ENCODE peak calls at places on chromosomes 7 and 10, in four cellular contexts. One of them, this sample, is unnamed.

GRCh38 chr7:122219253-122219865 is 75.3 kb upstream of the AASS start:
- DNase-seq in ureter: no peak
- DNase-seq in HT-29: peak; percentile 66
- DNase-seq in HT1080: peak; percentile 11
- DNase-seq in this sample: peak; percentile 19

GRCh38 chr10:80322711-80323110 is 33.3 kb upstream of the MAT1A start:
- DNase-seq in ureter: no peak
- DNase-seq in HT1080: no peak
- DNase-seq in HT-29: no peak
- DNase-seq in this sample: no peak

GRCh38 chr10:18157909-18158308 is 17.7 kb downstream of the CACNB2 start:
- DNase-seq in ureter: no peak
- DNase-seq in HT1080: peak; percentile 73
- DNase-seq in HT-29: no peak
- DNase-seq in this sample: no peak

GRCh38 chr7:115618676-115619075 is 411.9 kb downstream of the TFEC start:
- DNase-seq in HT-29: no peak
- DNase-seq in ureter: no peak
- DNase-seq in HT1080: peak; percentile 15
- DNase-seq in this sample: no peak

GRCh38 chr7:122803323-122803722 is 82.9 kb downstream of the CADPS2 start:
- DNase-seq in HT-29: peak; percentile 19
- DNase-seq in HT1080: peak; percentile 50
- DNase-seq in ureter: no peak
- DNase-seq in this sample: peak; percentile 11

GRCh38 chr10:104303594-104304178 is 34.6 kb downstream of the ITPRIP start:
- DNase-seq in ureter: no peak
- DNase-seq in HT1080: no peak
- DNase-seq in HT-29: no peak
- DNase-seq in this sample: no peak

GRCh38 chr7:29457141-29457561 is 106.5 kb upstream of the PRR15 start:
- DNase-seq in HT-29: no peak
- DNase-seq in HT1080: no peak
- DNase-seq in ureter: no peak
- DNase-seq in this sample: no peak

GRCh38 chr7:20194586-20194985 is 22.6 kb downstream of the MACC1 start:
- DNase-seq in HT-29: no peak
- DNase-seq in ureter: no peak
- DNase-seq in HT1080: no peak
- DNase-seq in this sample: no peak

GRCh38 chr7:81478664-81479063 is 291.2 kb downstream of the HGF start:
- DNase-seq in HT1080: peak; percentile 5
- DNase-seq in ureter: peak; percentile 51
- DNase-seq in HT-29: peak; percentile 89
- DNase-seq in this sample: peak; percentile 55

GRCh38 chr10:132111871-132112341 is 46.2 kb downstream of the JAKMIP3 start:
- DNase-seq in HT-29: no peak
- DNase-seq in HT1080: no peak
- DNase-seq in ureter: peak; percentile 37
- DNase-seq in this sample: no peak

GRCh38 chr7:953547-954327 is 743 bp downstream of the ADAP1 start:
- DNase-seq in HT-29: peak; percentile 93
- DNase-seq in ureter: peak; percentile 73
- DNase-seq in HT1080: no peak
- DNase-seq in this sample: peak; percentile 90

GRCh38 chr7:106999023-106999422 is 45.5 kb upstream of the PRKAR2B start:
- DNase-seq in HT-29: no peak
- DNase-seq in HT1080: no peak
- DNase-seq in ureter: no peak
- DNase-seq in this sample: no peak

GRCh38 chr7:48112431-48113165 is 23.5 kb downstream of the UPP1 start:
- DNase-seq in ureter: no peak
- DNase-seq in HT1080: peak; percentile 13
- DNase-seq in HT-29: no peak
- DNase-seq in this sample: no peak

GRCh38 chr10:44703241-44704155 is 207.6 kb upstream of the TMEM72 start:
- DNase-seq in ureter: no peak
- DNase-seq in HT1080: peak; percentile 37
- DNase-seq in HT-29: no peak
- DNase-seq in this sample: no peak

GRCh38 chr7:14834456-14834855 is 68.1 kb downstream of the DGKB start:
- DNase-seq in HT1080: peak; percentile 83
- DNase-seq in ureter: no peak
- DNase-seq in HT-29: no peak
- DNase-seq in this sample: no peak

GRCh38 chr7:80410081-80410480 is 101.8 kb downstream of the GNAT3 start:
- DNase-seq in HT1080: peak; percentile 17
- DNase-seq in ureter: no peak
- DNase-seq in HT-29: no peak
- DNase-seq in this sample: no peak

GRCh38 chr10:25177093-25177753 is 2.4 kb downstream of the GPR158 start:
- DNase-seq in ureter: no peak
- DNase-seq in HT1080: no peak
- DNase-seq in HT-29: no peak
- DNase-seq in this sample: no peak

GRCh38 chr7:114354306-114354705 is 60.3 kb upstream of the FOXP2 start:
- DNase-seq in HT1080: no peak
- DNase-seq in ureter: no peak
- DNase-seq in HT-29: no peak
- DNase-seq in this sample: no peak

GRCh38 chr7:31061185-31061584 is 9.1 kb downstream of the ADCYAP1R1 start:
- DNase-seq in ureter: no peak
- DNase-seq in HT-29: peak; percentile 30
- DNase-seq in HT1080: no peak
- DNase-seq in this sample: no peak

GRCh38 chr10:7410306-7410799 is 481 bp downstream of the SFMBT2 start:
- DNase-seq in ureter: peak; percentile 47
- DNase-seq in HT1080: no peak
- DNase-seq in HT-29: no peak
- DNase-seq in this sample: no peak